ENCODE peak calls at places on chromosomes 2 and 18, in four cellular contexts. J, S, B and C are unnamed samples.

GRCh38 chr2:180202591-180202990 is 195.5 kb upstream of the CWC22 start:
- DNase-seq in S (no peak), B (peak), J (peak), C (no peak)

GRCh38 chr18:34838669-34839068 is 128.6 kb downstream of the DTNA start:
- DNase-seq in J (no peak), S (no peak), B (no peak), C (no peak)

GRCh38 chr2:169005080-169005598 is 26.0 kb downstream of the ABCB11 start:
- DNase-seq in B (no peak), S (no peak), J (no peak), C (no peak)

GRCh38 chr2:17539993-17540812 is at the start of gene VSNL1:
- DNase-seq in J (peak), B (peak), S (no peak), C (peak)

GRCh38 chr2:229273384-229274338 is 2.6 kb upstream of the PID1 start:
- DNase-seq in J (peak), B (peak), S (peak), C (peak)

GRCh38 chr2:239275871-239276812 is 124.7 kb downstream of the HDAC4 start:
- DNase-seq in J (no peak), S (no peak), B (peak), C (no peak)

GRCh38 chr18:8264861-8265411 is 344.3 kb upstream of the RAB12 start:
- DNase-seq in S (no peak), J (peak), B (no peak), C (peak)

GRCh38 chr2:230902180-230902899 is 22.7 kb downstream of the GPR55 start:
- DNase-seq in B (peak), J (peak), S (peak), C (peak)

GRCh38 chr18:69102959-69103358 is 297.7 kb upstream of the DOK6 start:
- DNase-seq in B (peak), S (no peak), J (peak), C (peak)

GRCh38 chr2:157498501-157498900 is 54.6 kb upstream of the CYTIP start:
- DNase-seq in S (no peak), J (no peak), B (no peak), C (no peak)

GRCh38 chr2:233329489-233330135 is 22.0 kb downstream of the SAG start:
- DNase-seq in B (no peak), S (no peak), J (no peak), C (no peak)

GRCh38 chr2:100136310-100136709 is 6.1 kb downstream of the AFF3 start:
- DNase-seq in J (no peak), S (peak), B (no peak), C (no peak)

GRCh38 chr2:37610638-37611289 is 60.7 kb downstream of the CDC42EP3 start:
- DNase-seq in B (no peak), J (no peak), S (no peak), C (no peak)

GRCh38 chr2:216082388-216082733 is 642 bp downstream of the TMEM169 start:
- DNase-seq in B (no peak), S (no peak), J (no peak), C (no peak)

GRCh38 chr2:233418761-233419625 is 64.7 kb downstream of the DGKD start:
- DNase-seq in S (peak), B (peak), J (peak), C (peak)

GRCh38 chr2:221997100-221997499 is 301.7 kb downstream of the PAX3 start:
- DNase-seq in S (no peak), B (peak), J (peak), C (peak)

GRCh38 chr2:203900298-203900697 is 32.7 kb downstream of the CTLA4 start:
- DNase-seq in J (no peak), S (no peak), B (no peak), C (no peak)

GRCh38 chr2:170408461-170409163 is 230.7 kb downstream of the MYO3B start:
- DNase-seq in B (no peak), J (no peak), S (peak), C (no peak)

GRCh38 chr18:8810157-8810556 is 104.8 kb downstream of the MTCL1 start:
- DNase-seq in J (no peak), S (no peak), B (no peak), C (no peak)

GRCh38 chr18:58297198-58297597 is 253.2 kb downstream of the NEDD4L start:
- DNase-seq in B (peak), S (no peak), J (peak), C (peak)

GRCh38 chr2:172931256-172931894 is 144.3 kb upstream of the MAP3K20 start:
- DNase-seq in S (no peak), J (peak), B (peak), C (peak)

GRCh38 chr2:11024010-11024615 is 112.4 kb downstream of the KCNF1 start:
- DNase-seq in S (no peak), B (no peak), J (peak), C (peak)

GRCh38 chr2:80054339-80054675 is 250.2 kb downstream of the LRRTM1 start:
- DNase-seq in S (no peak), J (no peak), B (no peak), C (peak)

GRCh38 chr2:199738723-199739412 is 112.1 kb downstream of the FTCDNL1 start:
- DNase-seq in S (no peak), B (peak), J (peak), C (peak)

GRCh38 chr18:31511098-31511497 is 13.1 kb downstream of the DSG2 start:
- DNase-seq in B (no peak), S (no peak), J (no peak), C (no peak)

GRCh38 chr2:23606968-23607367 is 222.0 kb downstream of the KLHL29 start:
- DNase-seq in J (peak), S (no peak), B (peak), C (peak)

GRCh38 chr2:70142590-70143313 is 48.1 kb downstream of the C2orf42 start:
- DNase-seq in S (peak), J (peak), B (peak), C (peak)

GRCh38 chr18:48546411-48546810 is 7.6 kb downstream of the CTIF start:
- DNase-seq in S (no peak), J (peak), B (no peak), C (peak)

GRCh38 chr2:45494275-45494977 is 116.6 kb downstream of the SRBD1 start:
- DNase-seq in J (peak), S (peak), B (peak), C (peak)

GRCh38 chr2:140117371-140117770 is 1337.2 kb upstream of the NXPH2 start:
- DNase-seq in J (no peak), B (no peak), S (no peak), C (peak)

GRCh38 chr2:212831671-212832199 is 293.1 kb upstream of the ERBB4 start:
- DNase-seq in S (no peak), J (no peak), B (no peak), C (no peak)

GRCh38 chr2:188369365-188369764 is 77.7 kb downstream of the GULP1 start:
- DNase-seq in S (peak), B (peak), J (peak), C (peak)

GRCh38 chr2:221518201-221518936 is 53.7 kb downstream of the EPHA4 start:
- DNase-seq in J (peak), B (no peak), S (no peak), C (peak)

GRCh38 chr2:161422812-161423211 is 6.7 kb downstream of the TBR1 start:
- DNase-seq in B (no peak), J (no peak), S (no peak), C (no peak)

GRCh38 chr2:196163285-196163684 is 8.1 kb downstream of the STK17B start:
- DNase-seq in S (no peak), J (no peak), B (no peak), C (no peak)

GRCh38 chr2:207487650-207488315 is 42.0 kb upstream of the CREB1 start:
- DNase-seq in J (peak), S (no peak), B (peak), C (peak)

GRCh38 chr18:3245185-3245564 is 2.4 kb upstream of the MYL12A start:
- DNase-seq in J (no peak), B (no peak), S (no peak), C (no peak)
- H3K4me3 ChIP-seq in J (no peak), B (no peak), S (peak), C (no peak)

GRCh38 chr2:36497570-36498163 is 100.3 kb downstream of the FEZ2 start:
- DNase-seq in J (peak), S (no peak), B (no peak), C (no peak)

GRCh38 chr2:36502081-36502480 is 95.9 kb downstream of the FEZ2 start:
- DNase-seq in S (no peak), J (peak), B (no peak), C (no peak)

GRCh38 chr2:36500072-36500471 is 97.9 kb downstream of the FEZ2 start:
- DNase-seq in J (no peak), S (no peak), B (no peak), C (no peak)

DNA sequence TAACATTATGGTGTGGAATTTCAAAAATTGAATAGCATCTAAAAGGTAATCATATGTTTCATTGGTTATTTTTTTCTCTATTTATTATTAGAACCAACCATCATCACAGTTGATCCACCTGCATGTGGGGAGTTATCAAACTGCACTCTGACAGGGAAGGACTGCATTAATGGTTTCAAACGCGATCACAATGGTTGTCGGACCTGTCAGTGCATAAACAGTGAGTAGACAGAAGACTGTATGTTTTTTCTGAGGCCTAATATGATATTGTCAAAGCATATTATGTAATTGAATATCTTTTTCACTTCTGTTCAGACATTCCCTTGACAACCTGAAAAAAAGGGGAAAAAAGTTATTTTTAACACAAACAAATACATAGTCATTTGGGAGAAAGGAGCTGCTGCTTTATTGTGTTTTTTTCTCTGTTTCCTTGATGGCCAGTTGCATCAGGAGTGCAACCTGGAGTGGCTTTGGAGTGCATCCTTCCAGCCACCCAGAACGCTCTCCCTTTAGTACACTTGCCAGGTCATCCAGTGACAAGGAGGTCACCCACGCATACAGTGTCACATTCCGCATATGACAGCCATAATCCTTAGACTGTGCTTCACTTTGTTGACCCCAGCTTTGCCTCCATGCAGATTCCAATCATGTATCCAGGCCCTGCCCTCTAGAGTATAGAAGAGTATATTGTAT is 98.7 kb downstream of the FEZ2 start:
- DNase-seq in J (no peak), B (no peak), S (no peak), C (no peak)
- TF ChIP-seq CTCF in J (peak), B (no peak), S (no peak), C (no peak)

GRCh38 chr2:7943446-7943845 is 738.4 kb upstream of the ID2 start:
- DNase-seq in B (no peak), J (no peak), S (no peak), C (no peak)
- H3K4me3 ChIP-seq in B (no peak), J (no peak), S (no peak), C (no peak)

DNA sequence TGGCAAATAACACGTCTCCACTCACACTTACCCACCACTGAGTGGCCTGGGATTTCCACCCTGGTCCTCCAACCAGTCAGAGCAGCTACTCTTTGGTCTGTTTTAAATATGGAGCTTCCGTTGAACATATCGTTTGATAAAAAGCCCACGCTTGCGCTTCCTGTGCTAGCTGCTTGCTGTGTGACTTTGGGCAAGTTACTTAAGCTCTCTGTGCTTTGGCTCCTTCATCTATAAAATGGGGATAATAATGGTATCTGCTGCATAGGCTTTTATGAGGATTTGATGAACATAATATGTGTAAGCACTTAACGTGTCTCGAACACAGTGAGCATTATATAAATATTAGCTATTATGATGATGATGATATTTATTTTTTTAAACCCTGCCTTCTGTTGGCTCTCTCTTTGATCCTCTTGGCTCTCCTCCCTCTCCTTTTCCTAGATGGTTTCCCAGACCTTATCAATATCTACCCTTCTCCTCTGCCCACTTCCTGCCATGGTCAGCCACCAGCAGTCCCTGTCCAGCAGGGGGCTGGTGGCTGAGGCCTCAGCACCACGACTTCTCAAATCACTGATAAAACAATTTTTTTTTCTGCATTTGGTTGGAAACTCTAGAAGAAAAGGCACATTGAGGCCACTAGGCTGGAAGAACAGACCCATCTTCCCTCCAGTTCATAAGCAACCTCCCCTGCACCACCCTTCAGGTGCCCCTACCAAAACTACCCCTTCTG is 191.9 kb downstream of the LOXHD1 start:
- DNase-seq in S (no peak), J (no peak), B (no peak), C (no peak)
- TF ChIP-seq CTCF in S (no peak), J (peak), B (peak), C (peak)